ENCODE peak calls at places on chromosomes 16 and 17, in ten cellular contexts. One of them, this sample, is unnamed.

GRCh38 chr17:31492880-31493655 is 101.6 kb downstream of the RAB11FIP4 start:
- DNase-seq in A549: no peak
- DNase-seq in nephron progenitor cell: no peak
- DNase-seq in cardiac muscle cell: no peak
- DNase-seq in body of pancreas: no peak
- DNase-seq in hepatocyte: no peak
- DNase-seq in HFF-Myc: no peak
- DNase-seq in neural crest cell: no peak
- DNase-seq in glutamatergic neuron: no peak
- DNase-seq in bronchial epithelial cell: no peak
- DNase-seq in this sample: no peak

GRCh38 chr17:82339634-82340580 is 6.3 kb upstream of the SECTM1 start:
- DNase-seq in A549: peak; percentile 62
- DNase-seq in nephron progenitor cell: no peak
- DNase-seq in cardiac muscle cell: no peak
- DNase-seq in body of pancreas: no peak
- DNase-seq in hepatocyte: no peak
- DNase-seq in HFF-Myc: no peak
- DNase-seq in neural crest cell: no peak
- DNase-seq in glutamatergic neuron: no peak
- DNase-seq in bronchial epithelial cell: no peak
- DNase-seq in this sample: no peak

GRCh38 chr17:2427215-2427614 is 26.4 kb upstream of the MNT start:
- DNase-seq in A549: no peak
- DNase-seq in nephron progenitor cell: no peak
- DNase-seq in cardiac muscle cell: no peak
- DNase-seq in body of pancreas: no peak
- DNase-seq in hepatocyte: no peak
- DNase-seq in HFF-Myc: no peak
- DNase-seq in neural crest cell: no peak
- DNase-seq in glutamatergic neuron: no peak
- DNase-seq in bronchial epithelial cell: no peak
- DNase-seq in this sample: no peak

GRCh38 chr17:6507535-6507934 is 48.8 kb downstream of the PITPNM3 start:
- DNase-seq in A549: peak; percentile 71
- DNase-seq in nephron progenitor cell: no peak
- DNase-seq in cardiac muscle cell: peak; percentile 88
- DNase-seq in body of pancreas: no peak
- DNase-seq in hepatocyte: no peak
- DNase-seq in HFF-Myc: peak; percentile 20
- DNase-seq in neural crest cell: no peak
- DNase-seq in glutamatergic neuron: no peak
- DNase-seq in bronchial epithelial cell: peak; percentile 87
- DNase-seq in this sample: peak; percentile 96

GRCh38 chr16:61836804-61837398 is 199.3 kb downstream of the CDH8 start:
- DNase-seq in A549: no peak
- DNase-seq in nephron progenitor cell: no peak
- DNase-seq in cardiac muscle cell: no peak
- DNase-seq in body of pancreas: no peak
- DNase-seq in hepatocyte: no peak
- DNase-seq in HFF-Myc: no peak
- DNase-seq in neural crest cell: no peak
- DNase-seq in glutamatergic neuron: no peak
- DNase-seq in bronchial epithelial cell: no peak
- DNase-seq in this sample: no peak

GRCh38 chr17:76353004-76353598 is 615 bp downstream of the PRPSAP1 start:
- DNase-seq in A549: no peak
- DNase-seq in nephron progenitor cell: peak; percentile 50
- DNase-seq in cardiac muscle cell: no peak
- DNase-seq in body of pancreas: peak; percentile 47
- DNase-seq in hepatocyte: peak; percentile 45
- DNase-seq in HFF-Myc: no peak
- DNase-seq in neural crest cell: no peak
- DNase-seq in glutamatergic neuron: peak; percentile 53
- DNase-seq in bronchial epithelial cell: no peak
- DNase-seq in this sample: peak; percentile 40

GRCh38 chr16:53502331-53503269 is at the start of gene AKTIP:
- DNase-seq in A549: no peak
- DNase-seq in nephron progenitor cell: peak; percentile 45
- DNase-seq in cardiac muscle cell: peak; percentile 51
- DNase-seq in body of pancreas: peak; percentile 85
- DNase-seq in hepatocyte: peak; percentile 80
- DNase-seq in HFF-Myc: no peak
- DNase-seq in neural crest cell: no peak
- DNase-seq in glutamatergic neuron: peak; percentile 44
- DNase-seq in bronchial epithelial cell: peak; percentile 49
- DNase-seq in this sample: peak; percentile 79

GRCh38 chr16:20944861-20945390 is 44.4 kb downstream of the LYRM1 start:
- DNase-seq in A549: no peak
- DNase-seq in nephron progenitor cell: no peak
- DNase-seq in cardiac muscle cell: peak; percentile 52
- DNase-seq in body of pancreas: no peak
- DNase-seq in hepatocyte: no peak
- DNase-seq in HFF-Myc: no peak
- DNase-seq in neural crest cell: no peak
- DNase-seq in glutamatergic neuron: no peak
- DNase-seq in bronchial epithelial cell: peak; percentile 42
- DNase-seq in this sample: peak; percentile 39

GRCh38 chr17:21299981-21300600 is 15.6 kb downstream of the MAP2K3 start:
- DNase-seq in A549: no peak
- DNase-seq in nephron progenitor cell: no peak
- DNase-seq in cardiac muscle cell: no peak
- DNase-seq in body of pancreas: no peak
- DNase-seq in hepatocyte: no peak
- DNase-seq in HFF-Myc: no peak
- DNase-seq in neural crest cell: no peak
- DNase-seq in glutamatergic neuron: no peak
- DNase-seq in bronchial epithelial cell: no peak
- DNase-seq in this sample: no peak

GRCh38 chr16:67036323-67036741 is 7.4 kb downstream of the CBFB start:
- DNase-seq in A549: no peak
- DNase-seq in nephron progenitor cell: no peak
- DNase-seq in cardiac muscle cell: no peak
- DNase-seq in body of pancreas: no peak
- DNase-seq in hepatocyte: no peak
- DNase-seq in HFF-Myc: no peak
- DNase-seq in neural crest cell: no peak
- DNase-seq in glutamatergic neuron: peak; percentile 68
- DNase-seq in bronchial epithelial cell: no peak
- DNase-seq in this sample: no peak

GRCh38 chr17:50207792-50208567 is 6.5 kb upstream of the COL1A1 start:
- DNase-seq in A549: no peak
- DNase-seq in nephron progenitor cell: no peak
- DNase-seq in cardiac muscle cell: no peak
- DNase-seq in body of pancreas: no peak
- DNase-seq in hepatocyte: peak; percentile 11
- DNase-seq in HFF-Myc: no peak
- DNase-seq in neural crest cell: no peak
- DNase-seq in glutamatergic neuron: no peak
- DNase-seq in bronchial epithelial cell: no peak
- DNase-seq in this sample: no peak

GRCh38 chr17:45171338-45172231 is 9.9 kb downstream of the HEXIM2 start:
- DNase-seq in A549: peak; percentile 96
- DNase-seq in nephron progenitor cell: peak; percentile 52
- DNase-seq in cardiac muscle cell: no peak
- DNase-seq in body of pancreas: peak; percentile 45
- DNase-seq in hepatocyte: peak; percentile 85
- DNase-seq in HFF-Myc: no peak
- DNase-seq in neural crest cell: no peak
- DNase-seq in glutamatergic neuron: peak; percentile 29
- DNase-seq in bronchial epithelial cell: peak; percentile 75
- DNase-seq in this sample: peak; percentile 86

GRCh38 chr16:85676466-85676865 is 12.3 kb downstream of the GINS2 start:
- DNase-seq in A549: no peak
- DNase-seq in nephron progenitor cell: no peak
- DNase-seq in cardiac muscle cell: no peak
- DNase-seq in body of pancreas: no peak
- DNase-seq in hepatocyte: no peak
- DNase-seq in HFF-Myc: no peak
- DNase-seq in neural crest cell: no peak
- DNase-seq in glutamatergic neuron: no peak
- DNase-seq in bronchial epithelial cell: no peak
- DNase-seq in this sample: no peak

GRCh38 chr16:86531193-86531550 is 20.8 kb downstream of the FOXF1 start:
- DNase-seq in A549: no peak
- DNase-seq in nephron progenitor cell: no peak
- DNase-seq in cardiac muscle cell: peak; percentile 77
- DNase-seq in body of pancreas: no peak
- DNase-seq in hepatocyte: no peak
- DNase-seq in HFF-Myc: no peak
- DNase-seq in neural crest cell: no peak
- DNase-seq in glutamatergic neuron: no peak
- DNase-seq in bronchial epithelial cell: no peak
- DNase-seq in this sample: no peak

GRCh38 chr16:80319181-80319580 is 221.6 kb upstream of the DYNLRB2 start:
- DNase-seq in A549: no peak
- DNase-seq in nephron progenitor cell: no peak
- DNase-seq in cardiac muscle cell: no peak
- DNase-seq in body of pancreas: no peak
- DNase-seq in hepatocyte: no peak
- DNase-seq in HFF-Myc: no peak
- DNase-seq in neural crest cell: no peak
- DNase-seq in glutamatergic neuron: no peak
- DNase-seq in bronchial epithelial cell: peak; percentile 43
- DNase-seq in this sample: no peak

GRCh38 chr17:76550712-76551615 is 11.1 kb downstream of the PRCD start:
- DNase-seq in A549: peak; percentile 75
- DNase-seq in nephron progenitor cell: no peak
- DNase-seq in cardiac muscle cell: peak; percentile 75
- DNase-seq in body of pancreas: no peak
- DNase-seq in hepatocyte: no peak
- DNase-seq in HFF-Myc: no peak
- DNase-seq in neural crest cell: no peak
- DNase-seq in glutamatergic neuron: no peak
- DNase-seq in bronchial epithelial cell: peak; percentile 95
- DNase-seq in this sample: peak; percentile 95

DNA sequence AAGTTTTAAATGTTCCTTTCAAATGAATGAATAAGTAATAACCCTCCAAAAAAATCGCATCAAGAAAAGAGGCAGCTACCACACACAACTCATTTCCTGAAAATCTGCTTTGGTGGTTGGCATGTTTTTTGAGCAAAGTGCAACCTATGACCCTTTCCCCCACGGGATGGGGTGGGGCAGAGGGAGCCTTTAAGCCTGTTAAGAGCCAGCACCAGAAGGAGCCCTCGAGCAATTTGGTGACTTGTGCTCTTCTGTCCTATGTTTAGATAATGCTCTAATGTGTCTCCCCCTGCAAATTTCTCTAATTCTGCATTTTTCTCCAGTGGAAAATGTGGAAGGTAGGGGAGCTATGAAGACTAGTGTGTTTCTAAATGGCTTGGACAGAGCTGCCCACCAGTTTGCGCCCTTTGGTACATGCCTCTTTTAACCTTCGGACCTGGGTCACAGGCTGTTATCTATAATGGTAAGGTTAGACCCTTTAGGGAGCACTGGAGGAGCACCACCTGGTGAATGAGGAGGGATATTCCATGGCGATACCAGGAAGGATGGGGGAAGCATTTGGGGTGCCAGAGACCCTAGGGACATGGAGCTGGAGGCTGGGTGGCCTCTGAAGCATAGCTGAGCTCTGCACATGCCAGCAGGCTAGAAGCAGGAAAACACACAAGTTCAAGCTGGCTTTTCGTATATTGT is 1.6 kb downstream of the PYCARD start:
- DNase-seq in A549: peak; percentile 49
- DNase-seq in nephron progenitor cell: no peak
- DNase-seq in cardiac muscle cell: no peak
- DNase-seq in body of pancreas: no peak
- DNase-seq in hepatocyte: no peak
- DNase-seq in HFF-Myc: peak; percentile 21
- DNase-seq in neural crest cell: no peak
- DNase-seq in glutamatergic neuron: peak; percentile 36
- DNase-seq in bronchial epithelial cell: no peak
- DNase-seq in this sample: peak; percentile 41
- TF ChIP-seq CTCF in A549: no peak
- TF ChIP-seq CTCF in nephron progenitor cell: no peak
- TF ChIP-seq CTCF in cardiac muscle cell: no peak
- TF ChIP-seq CTCF in body of pancreas: no peak
- TF ChIP-seq CTCF in hepatocyte: no peak
- TF ChIP-seq CTCF in HFF-Myc: peak; percentile 12
- TF ChIP-seq CTCF in neural crest cell: no peak
- TF ChIP-seq CTCF in glutamatergic neuron: no peak
- TF ChIP-seq CTCF in bronchial epithelial cell: no peak
- TF ChIP-seq CTCF in this sample: no peak

GRCh38 chr16:23371368-23371767 is 69.3 kb downstream of the SCNN1B start:
- DNase-seq in A549: no peak
- DNase-seq in nephron progenitor cell: no peak
- DNase-seq in cardiac muscle cell: no peak
- DNase-seq in body of pancreas: no peak
- DNase-seq in hepatocyte: no peak
- DNase-seq in HFF-Myc: no peak
- DNase-seq in neural crest cell: no peak
- DNase-seq in glutamatergic neuron: no peak
- DNase-seq in bronchial epithelial cell: no peak
- DNase-seq in this sample: no peak
- TF ChIP-seq CTCF in A549: no peak
- TF ChIP-seq CTCF in nephron progenitor cell: no peak
- TF ChIP-seq CTCF in cardiac muscle cell: no peak
- TF ChIP-seq CTCF in body of pancreas: no peak
- TF ChIP-seq CTCF in hepatocyte: no peak
- TF ChIP-seq CTCF in HFF-Myc: peak; percentile 12
- TF ChIP-seq CTCF in neural crest cell: no peak
- TF ChIP-seq CTCF in glutamatergic neuron: no peak
- TF ChIP-seq CTCF in bronchial epithelial cell: no peak
- TF ChIP-seq CTCF in this sample: no peak

DNA sequence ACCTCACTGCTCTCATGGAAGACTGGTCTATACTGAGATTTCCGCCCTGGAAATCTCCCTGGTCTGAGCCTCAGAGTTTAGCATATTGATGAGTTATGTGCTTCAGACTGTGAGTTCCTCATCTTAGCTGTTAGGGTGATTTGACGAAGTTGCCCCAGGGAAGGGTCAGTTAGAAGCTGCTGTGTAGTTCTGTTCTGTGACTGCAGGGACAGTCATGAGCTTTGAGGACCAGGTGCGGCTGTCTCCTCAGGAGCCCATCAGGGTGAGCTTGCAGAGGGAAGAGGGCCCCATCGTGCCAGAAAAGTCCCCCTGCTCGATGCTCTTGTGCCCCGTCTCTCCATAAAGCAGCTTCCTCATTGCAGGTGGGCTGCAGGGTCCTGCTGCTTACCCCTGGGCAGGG is 28.3 kb upstream of the IL17C start:
- DNase-seq in A549: no peak
- DNase-seq in nephron progenitor cell: no peak
- DNase-seq in cardiac muscle cell: no peak
- DNase-seq in body of pancreas: no peak
- DNase-seq in hepatocyte: no peak
- DNase-seq in HFF-Myc: no peak
- DNase-seq in neural crest cell: no peak
- DNase-seq in glutamatergic neuron: no peak
- DNase-seq in bronchial epithelial cell: no peak
- DNase-seq in this sample: no peak
- TF ChIP-seq CTCF in A549: no peak
- TF ChIP-seq CTCF in nephron progenitor cell: peak; percentile 41
- TF ChIP-seq CTCF in cardiac muscle cell: no peak
- TF ChIP-seq CTCF in body of pancreas: no peak
- TF ChIP-seq CTCF in hepatocyte: no peak
- TF ChIP-seq CTCF in HFF-Myc: peak; percentile 6
- TF ChIP-seq CTCF in neural crest cell: peak; percentile 26
- TF ChIP-seq CTCF in glutamatergic neuron: peak; percentile 53
- TF ChIP-seq CTCF in bronchial epithelial cell: peak; percentile 5
- TF ChIP-seq CTCF in this sample: peak; percentile 21

GRCh38 chr17:41486809-41487530 is 2.7 kb downstream of the KRT36 start:
- DNase-seq in A549: peak; percentile 48
- DNase-seq in nephron progenitor cell: peak; percentile 52
- DNase-seq in cardiac muscle cell: no peak
- DNase-seq in body of pancreas: peak; percentile 53
- DNase-seq in hepatocyte: no peak
- DNase-seq in HFF-Myc: no peak
- DNase-seq in neural crest cell: peak; percentile 18
- DNase-seq in glutamatergic neuron: no peak
- DNase-seq in bronchial epithelial cell: no peak
- DNase-seq in this sample: no peak
- TF ChIP-seq CTCF in A549: peak; percentile 45
- TF ChIP-seq CTCF in nephron progenitor cell: peak; percentile 28
- TF ChIP-seq CTCF in cardiac muscle cell: peak; percentile 50
- TF ChIP-seq CTCF in body of pancreas: peak; percentile 42
- TF ChIP-seq CTCF in hepatocyte: peak; percentile 27
- TF ChIP-seq CTCF in HFF-Myc: peak; percentile 49
- TF ChIP-seq CTCF in neural crest cell: peak; percentile 41
- TF ChIP-seq CTCF in glutamatergic neuron: peak; percentile 19
- TF ChIP-seq CTCF in bronchial epithelial cell: peak; percentile 42
- TF ChIP-seq CTCF in this sample: no peak

This sample was measured in epithelial cell of esophagus.